ENCODE peak calls at places on chromosome 11, in six cellular contexts. N, B, E, L, Q and O are unnamed samples.

GRCh38 chr11:335779-336665 is 15.4 kb upstream of the IFITM3 start:
- DNase-seq in N (no peak), L (no peak), Q (no peak), B (no peak), E (no peak), O (no peak)

GRCh38 chr11:134224710-134225662 is 515 bp downstream of the VPS26B start:
- DNase-seq in N (peak), E (peak), L (peak), B (peak), Q (peak), O (peak)

GRCh38 chr11:73240190-73240781 is 22.2 kb downstream of the P2RY2 start:
- DNase-seq in Q (no peak), B (no peak), L (peak), E (no peak), N (no peak), O (no peak)

GRCh38 chr11:121567988-121568387 is 115.2 kb upstream of the SORL1-AS1 start:
- DNase-seq in L (no peak), Q (no peak), N (no peak), E (no peak), B (no peak), O (no peak)

GRCh38 chr11:8288166-8288772 is 24.6 kb upstream of the LMO1 start:
- DNase-seq in L (peak), E (no peak), N (no peak), Q (no peak), B (no peak), O (no peak)

GRCh38 chr11:65423516-65424199 is 1.1 kb downstream of the NEAT1 start:
- DNase-seq in B (no peak), Q (no peak), E (no peak), N (no peak), L (no peak), O (peak)

GRCh38 chr11:44793350-44794090 is 66.8 kb downstream of the TSPAN18 start:
- DNase-seq in N (peak), E (no peak), Q (no peak), L (no peak), B (no peak), O (no peak)

GRCh38 chr11:45884596-45885185 is 760 bp upstream of the MAPK8IP1 start:
- DNase-seq in Q (no peak), L (no peak), E (no peak), N (no peak), B (no peak), O (no peak)

GRCh38 chr11:65558002-65558784 is at the start of gene LTBP3:
- DNase-seq in E (no peak), Q (no peak), L (peak), N (peak), B (peak), O (no peak)

GRCh38 chr11:70398834-70399680 is 728 bp downstream of the CTTN start:
- DNase-seq in N (no peak), E (no peak), L (no peak), Q (no peak), B (peak), O (no peak)

GRCh38 chr11:86421976-86422770 is 47.5 kb downstream of the CCDC81 start:
- DNase-seq in E (no peak), L (no peak), N (no peak), B (no peak), Q (no peak), O (no peak)

GRCh38 chr11:116376547-116376946 is 396.2 kb downstream of the BUD13 start:
- DNase-seq in N (peak), Q (no peak), B (no peak), L (no peak), E (no peak), O (no peak)

GRCh38 chr11:69642549-69642912 is 1.6 kb downstream of the CCND1 start:
- DNase-seq in Q (peak), L (peak), N (no peak), E (peak), B (no peak), O (peak)

GRCh38 chr11:2399488-2400068 is 972 bp upstream of the TSSC4 start:
- DNase-seq in E (peak), N (no peak), L (peak), Q (no peak), B (no peak), O (no peak)

GRCh38 chr11:126348806-126349582 is 6.5 kb upstream of the ST3GAL4 start:
- DNase-seq in Q (no peak), L (no peak), N (no peak), B (no peak), E (no peak), O (no peak)

GRCh38 chr11:1873048-1873812 is 18.5 kb downstream of the PRR33 start:
- DNase-seq in N (no peak), Q (no peak), B (peak), L (no peak), E (no peak), O (no peak)

GRCh38 chr11:42974510-42974909 is 337.3 kb upstream of the API5 start:
- DNase-seq in Q (no peak), B (no peak), N (no peak), E (no peak), L (peak), O (no peak)

GRCh38 chr11:28834877-28835276 is 726.7 kb downstream of the METTL15 start:
- DNase-seq in E (no peak), B (peak), Q (no peak), N (no peak), L (no peak), O (no peak)

GRCh38 chr11:94031625-94032024 is 10.5 kb downstream of the HEPHL1 start:
- DNase-seq in N (no peak), Q (no peak), L (no peak), E (no peak), B (no peak), O (no peak)

GRCh38 chr11:117876049-117876340 is 463 bp downstream of the FXYD6 start:
- DNase-seq in Q (no peak), B (no peak), N (peak), E (no peak), L (no peak), O (no peak)

GRCh38 chr11:17803751-17804334 is 69.3 kb downstream of the KCNC1 start:
- DNase-seq in B (no peak), E (no peak), Q (no peak), N (no peak), L (no peak), O (no peak)

GRCh38 chr11:128573674-128574073 is 13.7 kb downstream of the ETS1 start:
- DNase-seq in Q (no peak), B (no peak), N (no peak), E (no peak), L (no peak), O (no peak)

GRCh38 chr11:68380786-68381622 is 68.6 kb downstream of the LRP5 start:
- DNase-seq in L (no peak), B (no peak), Q (no peak), E (no peak), N (no peak), O (no peak)

GRCh38 chr11:122253541-122254317 is 137.7 kb upstream of the BLID start:
- DNase-seq in B (no peak), N (no peak), E (no peak), L (no peak), Q (no peak), O (no peak)

GRCh38 chr11:19890308-19890707 is 177.7 kb downstream of the NAV2 start:
- DNase-seq in L (no peak), B (peak), N (no peak), E (no peak), Q (no peak), O (no peak)

GRCh38 chr11:41446107-41446506 is 13.3 kb downstream of the LRRC4C start:
- DNase-seq in B (no peak), N (no peak), L (no peak), Q (no peak), E (no peak), O (no peak)

GRCh38 chr11:30741039-30741550 is 154.9 kb upstream of the MPPED2 start:
- DNase-seq in Q (no peak), L (no peak), N (no peak), B (no peak), E (no peak), O (no peak)

GRCh38 chr11:96091476-96091875 is 167.6 kb upstream of the MTMR2 start:
- DNase-seq in B (no peak), N (no peak), E (no peak), L (no peak), Q (no peak), O (no peak)

GRCh38 chr11:131136476-131136875 is 220.2 kb upstream of the SNX19 start:
- DNase-seq in E (no peak), Q (no peak), B (no peak), L (no peak), N (no peak), O (no peak)

GRCh38 chr11:45273509-45273908 is 12.6 kb downstream of the SYT13 start:
- DNase-seq in L (no peak), N (no peak), B (no peak), E (no peak), Q (no peak), O (no peak)